ENCODE peak calls at places on chromosomes 13 and 19, in seven cellular contexts. One of them, this sample, is unnamed.

GRCh38 chr13:26486550-26486949 is 70.9 kb upstream of the WASF3 start:
- DNase-seq in uterus: peak; percentile 38
- DNase-seq in stomach: no peak
- DNase-seq in IMR-90: no peak
- DNase-seq in body of pancreas: peak; percentile 13
- DNase-seq in spleen: no peak
- DNase-seq in testis: peak; percentile 49
- DNase-seq in this sample: no peak

GRCh38 chr13:94674609-94675348 is 37.6 kb downstream of the SOX21 start:
- DNase-seq in stomach: peak; percentile 67
- DNase-seq in body of pancreas: peak; percentile 56
- DNase-seq in spleen: no peak
- DNase-seq in testis: peak; percentile 78
- DNase-seq in uterus: no peak
- DNase-seq in IMR-90: peak; percentile 30
- DNase-seq in this sample: no peak

GRCh38 chr13:96130818-96131217 is 40.9 kb downstream of the HS6ST3 start:
- DNase-seq in IMR-90: no peak
- DNase-seq in testis: no peak
- DNase-seq in uterus: no peak
- DNase-seq in spleen: no peak
- DNase-seq in body of pancreas: no peak
- DNase-seq in stomach: no peak
- DNase-seq in this sample: no peak

GRCh38 chr13:22789027-22789593 is 391.7 kb upstream of the SGCG start:
- DNase-seq in spleen: no peak
- DNase-seq in stomach: no peak
- DNase-seq in body of pancreas: no peak
- DNase-seq in uterus: no peak
- DNase-seq in testis: no peak
- DNase-seq in IMR-90: no peak
- DNase-seq in this sample: no peak

GRCh38 chr13:80217614-80218456 is 123.1 kb downstream of the SPRY2 start:
- DNase-seq in body of pancreas: no peak
- DNase-seq in stomach: no peak
- DNase-seq in uterus: no peak
- DNase-seq in testis: no peak
- DNase-seq in spleen: no peak
- DNase-seq in IMR-90: peak; percentile 71
- DNase-seq in this sample: no peak

GRCh38 chr13:59301166-59301551 is 862.6 kb downstream of the DIAPH3 start:
- DNase-seq in IMR-90: no peak
- DNase-seq in uterus: no peak
- DNase-seq in stomach: no peak
- DNase-seq in spleen: no peak
- DNase-seq in testis: no peak
- DNase-seq in body of pancreas: no peak
- DNase-seq in this sample: no peak

GRCh38 chr19:10740798-10741197 is 22.9 kb downstream of the DNM2 start:
- DNase-seq in testis: no peak
- DNase-seq in stomach: no peak
- DNase-seq in body of pancreas: peak; percentile 50
- DNase-seq in spleen: no peak
- DNase-seq in IMR-90: no peak
- DNase-seq in uterus: no peak
- DNase-seq in this sample: no peak

GRCh38 chr13:100130092-100130491 is 41.2 kb downstream of the PCCA start:
- DNase-seq in uterus: no peak
- DNase-seq in stomach: no peak
- DNase-seq in body of pancreas: no peak
- DNase-seq in spleen: no peak
- DNase-seq in testis: no peak
- DNase-seq in IMR-90: no peak
- DNase-seq in this sample: no peak

GRCh38 chr19:30649934-30650614 is 277.9 kb downstream of the ZNF536 start:
- DNase-seq in uterus: no peak
- DNase-seq in spleen: no peak
- DNase-seq in testis: peak; percentile 70
- DNase-seq in stomach: no peak
- DNase-seq in IMR-90: peak; percentile 51
- DNase-seq in body of pancreas: peak; percentile 69
- DNase-seq in this sample: no peak

GRCh38 chr13:84609716-84610115 is 727.4 kb upstream of the SLITRK1 start:
- DNase-seq in spleen: no peak
- DNase-seq in testis: no peak
- DNase-seq in body of pancreas: no peak
- DNase-seq in stomach: no peak
- DNase-seq in uterus: no peak
- DNase-seq in IMR-90: peak; percentile 70
- DNase-seq in this sample: no peak

GRCh38 chr19:33447336-33448158 is 74.0 kb downstream of the CEBPG start:
- DNase-seq in IMR-90: no peak
- DNase-seq in body of pancreas: no peak
- DNase-seq in spleen: peak; percentile 54
- DNase-seq in uterus: no peak
- DNase-seq in stomach: no peak
- DNase-seq in testis: no peak
- DNase-seq in this sample: no peak

GRCh38 chr19:18274303-18274775 is at the start of gene IQCN:
- DNase-seq in testis: no peak
- DNase-seq in stomach: peak; percentile 50
- DNase-seq in IMR-90: no peak
- DNase-seq in body of pancreas: peak; percentile 34
- DNase-seq in uterus: peak; percentile 58
- DNase-seq in spleen: no peak
- DNase-seq in this sample: no peak

GRCh38 chr19:679418-680286 is 3.5 kb downstream of the FSTL3 start:
- DNase-seq in IMR-90: peak; percentile 80
- DNase-seq in stomach: peak; percentile 57
- DNase-seq in uterus: peak; percentile 55
- DNase-seq in spleen: peak; percentile 90
- DNase-seq in body of pancreas: peak; percentile 68
- DNase-seq in testis: peak; percentile 67
- DNase-seq in this sample: no peak

GRCh38 chr13:113938716-113939115 is 35.2 kb downstream of the C13orf46 start:
- DNase-seq in body of pancreas: no peak
- DNase-seq in testis: no peak
- DNase-seq in stomach: no peak
- DNase-seq in uterus: no peak
- DNase-seq in IMR-90: no peak
- DNase-seq in spleen: no peak
- DNase-seq in this sample: no peak

GRCh38 chr19:45474941-45475516 is 7.2 kb downstream of the FOSB start:
- DNase-seq in IMR-90: peak; percentile 29
- DNase-seq in testis: no peak
- DNase-seq in spleen: no peak
- DNase-seq in uterus: no peak
- DNase-seq in stomach: no peak
- DNase-seq in body of pancreas: no peak
- DNase-seq in this sample: no peak

GRCh38 chr13:99542788-99543406 is 41.6 kb downstream of the TM9SF2 start:
- DNase-seq in uterus: no peak
- DNase-seq in spleen: peak; percentile 82
- DNase-seq in IMR-90: no peak
- DNase-seq in body of pancreas: no peak
- DNase-seq in testis: no peak
- DNase-seq in stomach: no peak
- DNase-seq in this sample: peak; percentile 4

GRCh38 chr19:2462635-2463421 is 6.1 kb upstream of the LMNB2 start:
- DNase-seq in body of pancreas: peak; percentile 89
- DNase-seq in testis: peak; percentile 91
- DNase-seq in stomach: peak; percentile 83
- DNase-seq in uterus: peak; percentile 90
- DNase-seq in IMR-90: peak; percentile 96
- DNase-seq in spleen: peak; percentile 83
- DNase-seq in this sample: no peak

GRCh38 chr13:21079206-21079605 is 17.8 kb upstream of the LATS2 start:
- DNase-seq in stomach: no peak
- DNase-seq in uterus: no peak
- DNase-seq in IMR-90: no peak
- DNase-seq in spleen: no peak
- DNase-seq in testis: no peak
- DNase-seq in body of pancreas: no peak
- DNase-seq in this sample: no peak

GRCh38 chr19:19460258-19460731 is 54.8 kb downstream of the GATAD2A start:
- DNase-seq in IMR-90: peak; percentile 40
- DNase-seq in testis: no peak
- DNase-seq in body of pancreas: no peak
- DNase-seq in uterus: no peak
- DNase-seq in stomach: no peak
- DNase-seq in spleen: peak; percentile 86
- DNase-seq in this sample: no peak
- H3K4me3 ChIP-seq in IMR-90: no peak overlapping the region
- H3K4me3 ChIP-seq in testis: no peak overlapping the region
- H3K4me3 ChIP-seq in body of pancreas: no peak overlapping the region
- H3K4me3 ChIP-seq in uterus: no peak overlapping the region
- H3K4me3 ChIP-seq in stomach: peak overlapping the region; percentile 11
- H3K4me3 ChIP-seq in spleen: peak overlapping the region; percentile 26
- H3K4me3 ChIP-seq in this sample: no peak overlapping the region

GRCh38 chr19:12985049-12985776 is 10.1 kb upstream of the NFIX start:
- DNase-seq in spleen: no peak
- DNase-seq in body of pancreas: peak; percentile 74
- DNase-seq in stomach: peak; percentile 82
- DNase-seq in testis: peak; percentile 65
- DNase-seq in IMR-90: peak; percentile 76
- DNase-seq in uterus: no peak
- DNase-seq in this sample: no peak
- TF ChIP-seq POLR2A in spleen: no peak
- TF ChIP-seq POLR2A in body of pancreas: peak; percentile 17
- TF ChIP-seq POLR2A in stomach: no peak
- TF ChIP-seq POLR2A in testis: no peak
- TF ChIP-seq POLR2A in IMR-90: no peak
- TF ChIP-seq POLR2A in uterus: no peak
- TF ChIP-seq POLR2A in this sample: no peak

GRCh38 chr13:106532111-106532929 is 3.1 kb downstream of the EFNB2 start:
- DNase-seq in spleen: peak; percentile 46
- DNase-seq in IMR-90: peak; percentile 32
- DNase-seq in body of pancreas: no peak
- DNase-seq in testis: peak; percentile 50
- DNase-seq in stomach: no peak
- DNase-seq in uterus: no peak
- DNase-seq in this sample: no peak
- H3K4me3 ChIP-seq in spleen: peak overlapping the region; percentile 83
- H3K4me3 ChIP-seq in IMR-90: peak overlapping the region; percentile 14
- H3K4me3 ChIP-seq in body of pancreas: no peak overlapping the region
- H3K4me3 ChIP-seq in testis: no peak overlapping the region
- H3K4me3 ChIP-seq in stomach: peak overlapping the region; percentile 73
- H3K4me3 ChIP-seq in uterus: peak overlapping the region; percentile 58
- H3K4me3 ChIP-seq in this sample: peak overlapping the region; percentile 93

DNA sequence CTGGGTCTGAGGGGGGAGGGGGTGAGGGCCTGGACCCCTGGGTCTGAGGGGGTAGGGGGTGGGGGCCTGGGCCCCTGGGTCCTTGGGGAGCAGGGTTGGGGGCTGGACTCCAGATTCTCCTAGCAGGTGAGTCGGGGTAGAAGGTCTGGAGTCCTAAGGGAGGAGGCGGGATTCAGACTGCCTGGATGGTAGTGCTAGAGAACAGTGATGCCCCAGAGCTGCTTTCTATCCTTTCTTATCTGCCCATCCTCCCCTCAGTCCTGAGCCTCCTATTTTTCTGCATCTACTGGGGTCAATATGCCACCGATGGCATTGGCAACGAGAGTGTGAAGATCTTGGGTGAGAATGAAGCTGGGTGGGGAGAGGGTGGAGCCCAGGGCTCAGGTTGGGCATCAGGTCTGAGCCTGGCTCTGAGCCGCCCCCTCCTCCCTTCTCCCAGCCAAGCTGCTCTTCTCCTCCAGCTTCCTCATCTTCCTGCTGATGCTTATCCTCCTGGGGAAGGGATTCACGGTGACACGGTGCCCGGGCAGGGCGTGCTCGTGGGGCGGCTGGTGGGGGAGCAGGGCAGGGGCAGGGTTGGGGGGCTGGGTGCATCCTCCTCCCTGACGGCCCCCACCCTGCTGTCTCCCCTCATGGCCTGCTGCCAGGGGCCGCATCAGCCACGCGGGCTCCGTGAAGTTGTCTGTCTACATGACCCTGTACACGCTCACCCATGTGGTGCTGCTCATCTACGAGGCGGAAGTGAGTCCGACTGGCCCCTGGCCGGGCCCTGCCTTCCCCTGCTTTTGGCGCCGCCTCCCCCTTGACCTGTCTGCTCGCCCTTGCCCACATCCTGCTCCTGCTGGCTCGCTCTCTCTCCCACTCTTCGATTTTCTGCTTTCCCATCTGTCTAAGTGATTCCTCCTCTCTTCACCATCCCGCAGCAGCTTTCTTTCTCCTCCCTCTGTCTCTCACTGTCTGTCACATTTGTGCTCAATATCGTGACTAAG is 3.4 kb downstream of the TMEM145 start:
- DNase-seq in IMR-90: peak; percentile 21
- DNase-seq in spleen: peak; percentile 86
- DNase-seq in body of pancreas: no peak
- DNase-seq in uterus: no peak
- DNase-seq in stomach: no peak
- DNase-seq in testis: no peak
- DNase-seq in this sample: no peak
- TF ChIP-seq POLR2A in IMR-90: no peak
- TF ChIP-seq POLR2A in spleen: no peak
- TF ChIP-seq POLR2A in body of pancreas: no peak
- TF ChIP-seq POLR2A in uterus: no peak
- TF ChIP-seq POLR2A in stomach: no peak
- TF ChIP-seq POLR2A in testis: no peak
- TF ChIP-seq POLR2A in this sample: no peak

DNA sequence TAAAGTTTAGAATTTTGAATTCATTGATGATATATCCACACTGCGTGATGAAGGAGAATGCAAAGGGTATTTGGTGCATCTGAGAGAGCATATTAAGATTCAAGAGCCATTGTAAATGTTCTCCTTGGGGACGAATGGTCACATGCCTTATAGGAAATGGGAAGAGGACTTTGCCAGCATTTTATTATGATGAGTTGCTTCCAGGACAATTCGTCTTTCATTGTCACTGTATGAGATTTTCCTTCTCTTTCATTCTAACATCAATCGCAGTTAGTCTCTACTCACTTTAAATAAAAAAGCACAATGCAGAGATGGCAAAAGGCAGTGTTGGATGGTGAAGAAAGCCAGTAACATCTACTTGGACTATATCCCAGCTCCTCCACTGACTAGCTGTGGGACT is 21.4 kb downstream of the WDFY2 start:
- DNase-seq in uterus: no peak
- DNase-seq in body of pancreas: no peak
- DNase-seq in testis: no peak
- DNase-seq in stomach: no peak
- DNase-seq in IMR-90: no peak
- DNase-seq in spleen: no peak
- DNase-seq in this sample: no peak
- H3K4me3 ChIP-seq in uterus: no peak overlapping the region
- H3K4me3 ChIP-seq in body of pancreas: no peak overlapping the region
- H3K4me3 ChIP-seq in testis: no peak overlapping the region
- H3K4me3 ChIP-seq in stomach: no peak overlapping the region
- H3K4me3 ChIP-seq in IMR-90: no peak overlapping the region
- H3K4me3 ChIP-seq in spleen: no peak overlapping the region
- H3K4me3 ChIP-seq in this sample: no peak overlapping the region

This sample was measured in esophagus squamous epithelium.